ENCODE peak calls at places on chromosome 19, in four cellular contexts. A is WTC11, W is HepG2, I is K562. E is an unnamed sample.

GRCh38 chr19:17806945-17807344 is 12.0 kb downstream of the B3GNT3 start:
- DNase-seq in A (no peak), W (no peak), I (no peak), E (no peak)

GRCh38 chr19:56066152-56067023 is 54.7 kb downstream of the ZNF787 start:
- DNase-seq in A (peak), W (peak), I (peak), E (peak)

GRCh38 chr19:40365010-40365409 is 16.5 kb downstream of the PLD3 start:
- DNase-seq in A (no peak), W (no peak), I (no peak), E (no peak)

GRCh38 chr19:47363758-47364529 is 14.8 kb downstream of the DHX34 start:
- DNase-seq in A (peak), W (no peak), I (no peak), E (no peak)

GRCh38 chr19:46615966-46616365 is 8.9 kb downstream of the PTGIR start:
- DNase-seq in A (no peak), W (no peak), I (no peak), E (no peak)

GRCh38 chr19:14476663-14477401 is 1.7 kb upstream of the PTGER1 start:
- DNase-seq in A (no peak), W (no peak), I (peak), E (peak)

GRCh38 chr19:28289294-28290063 is 923.5 kb downstream of the UQCRFS1 start:
- DNase-seq in A (no peak), W (no peak), I (no peak), E (no peak)

GRCh38 chr19:48683349-48683748 is 10.5 kb upstream of the NTN5 start:
- DNase-seq in A (no peak), W (no peak), I (no peak), E (no peak)

GRCh38 chr19:17867087-17867486 is 4.7 kb upstream of the SLC5A5 start:
- DNase-seq in A (no peak), W (no peak), I (no peak), E (no peak)

GRCh38 chr19:49340069-49340864 is 5.1 kb downstream of the CD37 start:
- DNase-seq in A (peak), W (peak), I (peak), E (peak)

GRCh38 chr19:39471756-39472536 is 8.7 kb upstream of the TIMM50 start:
- DNase-seq in A (no peak), W (no peak), I (no peak), E (no peak)

GRCh38 chr19:37986048-37986750 is 79.2 kb downstream of the SIPA1L3 start:
- DNase-seq in A (no peak), W (no peak), I (no peak), E (no peak)

GRCh38 chr19:4897146-4897545 is 5.5 kb downstream of the ARRDC5 start:
- DNase-seq in A (no peak), W (no peak), I (no peak), E (no peak)

GRCh38 chr19:13902993-13903555 is 2.8 kb downstream of the BRME1 start:
- DNase-seq in A (no peak), W (no peak), I (no peak), E (no peak)

GRCh38 chr19:48565090-48565489 is 13.1 kb downstream of the SULT2B1 start:
- DNase-seq in A (no peak), W (peak), I (no peak), E (no peak)

GRCh38 chr19:17414097-17414496 is 5.8 kb upstream of the MVB12A start:
- DNase-seq in A (no peak), W (no peak), I (no peak), E (no peak)

GRCh38 chr19:6811906-6812305 is 39.4 kb downstream of the VAV1 start:
- DNase-seq in A (no peak), W (peak), I (peak), E (peak)

GRCh38 chr19:655691-656090 is 7.3 kb downstream of the RNF126 start:
- DNase-seq in A (no peak), W (no peak), I (no peak), E (no peak)

GRCh38 chr19:35885225-35885624 is 15.1 kb downstream of the NFKBID start:
- DNase-seq in A (no peak), W (no peak), I (no peak), E (no peak)

GRCh38 chr19:39409886-39410619 is 2.4 kb upstream of the PLEKHG2 start:
- DNase-seq in A (peak), W (peak), I (peak), E (no peak)

GRCh38 chr19:30158067-30158892 is 213.9 kb upstream of the ZNF536 start:
- DNase-seq in A (no peak), W (no peak), I (no peak), E (no peak)

GRCh38 chr19:39254539-39255345 is 6.1 kb upstream of the IFNL4 start:
- DNase-seq in A (no peak), W (no peak), I (peak), E (no peak)

GRCh38 chr19:52603558-52604207 is 33.6 kb downstream of the ZNF701 start:
- DNase-seq in A (no peak), W (no peak), I (no peak), E (no peak)

GRCh38 chr19:45470147-45471081 is 2.6 kb downstream of the FOSB start:
- DNase-seq in A (no peak), W (no peak), I (peak), E (no peak)
- TF ChIP-seq ELF4 in A (no peak), W (no peak), I (no peak), E (no peak)

GRCh38 chr19:43552616-43553015 is 19.6 kb downstream of the ZNF575 start:
- DNase-seq in A (no peak), W (no peak), I (no peak), E (no peak)
- TF ChIP-seq ELF4 in A (no peak), W (no peak), I (no peak), E (no peak)

GRCh38 chr19:2233601-2234280 is 2.4 kb downstream of the PLEKHJ1 start:
- DNase-seq in A (no peak), W (no peak), I (no peak), E (no peak)

GRCh38 chr19:2237051-2237868 is 636 bp downstream of the SF3A2 start:
- DNase-seq in A (no peak), W (no peak), I (no peak), E (no peak)

GRCh38 chr19:2236285-2237050 is at the start of the genes PLEKHJ1 and SF3A2:
- DNase-seq in A (peak), W (peak), I (peak), E (peak)

GRCh38 chr19:2235026-2235395 is 1.1 kb downstream of the PLEKHJ1 start:
- DNase-seq in A (no peak), W (no peak), I (no peak), E (no peak)

GRCh38 chr19:2235396-2236284 is 489 bp downstream of the PLEKHJ1 start:
- DNase-seq in A (no peak), W (peak), I (no peak), E (no peak)
- TF ChIP-seq ELF4 in A (no peak), W (no peak), I (no peak), E (no peak)

GRCh38 chr19:2332341-2333026 is 4.0 kb downstream of the SPPL2B start:
- DNase-seq in A (no peak), W (no peak), I (no peak), E (no peak)
- TF ChIP-seq ELF4 in A (no peak), W (no peak), I (no peak), E (no peak)

GRCh38 chr19:54434112-54434861 is 14.7 kb upstream of the LENG8 start:
- DNase-seq in A (no peak), W (no peak), I (no peak), E (no peak)
- TF ChIP-seq ELF4 in A (no peak), W (no peak), I (no peak), E (no peak)

E was measured in HEK293T.